ENCODE peak calls at places on chromosomes 5 and 9, in nine cellular contexts. Z, P, L, Y, Q, F, O, U and R are unnamed samples.
A peak's percentile ranks its signal among the peaks of the same experiment; 100 is the strongest.

GRCh38 chr5:180080670-180081280 is 9.2 kb upstream of the RNF130 start:
- DNase-seq in Z (no peak), P (no peak), L (no peak), Y (peak; percentile 21), Q (no peak), F (no peak), O (no peak), U (no peak), R (no peak)

GRCh38 chr5:2695200-2695891 is 56.1 kb downstream of the IRX2 start:
- DNase-seq in Z (no peak), P (peak; percentile 42), L (no peak), Y (no peak), Q (peak; percentile 4), F (no peak), O (no peak), U (no peak), R (no peak)

GRCh38 chr9:18920141-18920611 is 112.8 kb downstream of the SAXO1 start:
- DNase-seq in Z (no peak), P (no peak), L (no peak), Y (no peak), Q (no peak), F (no peak), O (no peak), U (no peak), R (no peak)

GRCh38 chr9:530681-531080 is 310.8 kb upstream of the DMRT1 start:
- DNase-seq in Z (no peak), P (no peak), L (no peak), Y (no peak), Q (peak; percentile 67), F (no peak), O (no peak), U (peak; percentile 78), R (no peak)

GRCh38 chr9:77218612-77219011 is 41.3 kb downstream of the VPS13A start:
- DNase-seq in Z (peak; percentile 18), P (no peak), L (no peak), Y (no peak), Q (peak; percentile 60), F (no peak), O (no peak), U (no peak), R (no peak)

GRCh38 chr9:89664896-89665329 is 60.1 kb downstream of the GADD45G start:
- DNase-seq in Z (no peak), P (no peak), L (no peak), Y (no peak), Q (no peak), F (no peak), O (peak; percentile 94), U (no peak), R (no peak)

GRCh38 chr5:61329729-61330128 is 2.3 kb upstream of the ZSWIM6 start:
- DNase-seq in Z (no peak), P (peak; percentile 17), L (no peak), Y (no peak), Q (no peak), F (no peak), O (no peak), U (no peak), R (no peak)

GRCh38 chr9:130459941-130460340 is 15.2 kb downstream of the ASS1 start:
- DNase-seq in Z (no peak), P (no peak), L (no peak), Y (no peak), Q (no peak), F (no peak), O (no peak), U (peak; percentile 45), R (no peak)

GRCh38 chr5:61965495-61965894 is 340.5 kb upstream of the KIF2A start:
- DNase-seq in Z (no peak), P (no peak), L (no peak), Y (no peak), Q (no peak), F (no peak), O (no peak), U (no peak), R (no peak)

GRCh38 chr5:150562832-150563231 is 54.9 kb downstream of the NDST1 start:
- DNase-seq in Z (no peak), P (peak; percentile 47), L (peak; percentile 23), Y (peak; percentile 10), Q (peak; percentile 73), F (no peak), O (peak; percentile 48), U (no peak), R (peak; percentile 11)

GRCh38 chr5:94481059-94481458 is 137.3 kb downstream of the KIAA0825 start:
- DNase-seq in Z (no peak), P (no peak), L (no peak), Y (no peak), Q (no peak), F (no peak), O (no peak), U (no peak), R (no peak)

GRCh38 chr9:37667706-37668672 is 17.2 kb downstream of the FRMPD1 start:
- DNase-seq in Z (no peak), P (peak; percentile 9), L (no peak), Y (no peak), Q (peak; percentile 3), F (no peak), O (no peak), U (no peak), R (no peak)

GRCh38 chr5:141713616-141714309 is 31.7 kb upstream of the ARAP3 start:
- DNase-seq in Z (no peak), P (peak; percentile 9), L (no peak), Y (no peak), Q (peak; percentile 37), F (no peak), O (no peak), U (no peak), R (no peak)

GRCh38 chr9:110183208-110184145 is 24.5 kb downstream of the C9orf152 start:
- DNase-seq in Z (peak; percentile 55), P (peak; percentile 78), L (no peak), Y (peak; percentile 39), Q (peak; percentile 87), F (peak; percentile 50), O (peak; percentile 84), U (no peak), R (peak; percentile 55)